ENCODE peak calls at places on chromosome 4, in six cellular contexts. F, D, C, S, E and T are unnamed samples.

GRCh38 chr4:8403173-8403753 is 37.3 kb downstream of the ACOX3 start:
- DNase-seq in D (peak), C (peak), S (no peak), F (peak), E (peak), T (no peak)

GRCh38 chr4:16791460-16791859 is 107.0 kb downstream of the LDB2 start:
- DNase-seq in E (no peak), C (no peak), F (peak), S (no peak), D (no peak), T (no peak)

GRCh38 chr4:5710962-5711478 is at the start of gene EVC:
- DNase-seq in S (no peak), F (peak), D (no peak), C (peak), E (peak), T (no peak)

GRCh38 chr4:48196758-48197504 is 62.9 kb upstream of the TXK start:
- DNase-seq in C (no peak), S (peak), E (no peak), D (no peak), F (no peak), T (no peak)

GRCh38 chr4:175671491-175671934 is 140.6 kb downstream of the GPM6A start:
- DNase-seq in D (no peak), F (peak), C (no peak), E (no peak), S (no peak), T (no peak)

GRCh38 chr4:92172203-92172602 is 131.6 kb upstream of the GRID2 start:
- DNase-seq in E (no peak), D (no peak), S (no peak), F (no peak), C (no peak), T (no peak)

GRCh38 chr4:99047710-99048109 is 40.9 kb downstream of the ADH5 start:
- DNase-seq in F (no peak), S (no peak), D (no peak), C (no peak), E (no peak), T (no peak)

GRCh38 chr4:20219526-20219925 is 32.2 kb upstream of the SLIT2 start:
- DNase-seq in F (no peak), D (no peak), S (no peak), C (no peak), E (no peak), T (no peak)

GRCh38 chr4:42271096-42271495 is 118.6 kb upstream of the BEND4 start:
- DNase-seq in S (no peak), E (no peak), F (no peak), C (no peak), D (no peak), T (no peak)

GRCh38 chr4:185054876-185055275 is 36.6 kb downstream of the HELT start:
- DNase-seq in E (no peak), C (no peak), D (no peak), S (no peak), F (no peak), T (no peak)

DNA sequence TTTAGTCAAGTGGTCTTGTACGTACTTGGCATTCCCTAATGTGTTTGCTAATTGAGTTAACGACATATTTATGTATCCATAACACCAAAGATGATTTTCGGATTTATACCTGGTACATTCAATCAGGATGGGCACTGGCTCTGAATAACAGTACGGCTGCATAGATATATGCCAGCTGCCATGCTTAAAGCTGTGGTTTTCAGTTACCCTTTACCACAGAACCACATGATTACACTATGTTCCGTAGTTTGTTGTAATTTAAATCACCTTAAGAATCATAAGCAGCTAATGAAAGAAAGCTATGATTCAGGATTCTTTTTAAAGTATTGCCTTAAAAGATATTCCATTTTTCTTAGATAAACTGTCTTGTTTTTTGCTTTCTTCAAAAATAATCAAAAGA is 53.6 kb downstream of the FIP1L1 start:
- DNase-seq in E (no peak), C (no peak), D (no peak), S (no peak), F (no peak), T (no peak)
- TF ChIP-seq SIN3A in E (no peak), C (no peak), D (no peak), S (no peak), F (no peak), T (no peak)

DNA sequence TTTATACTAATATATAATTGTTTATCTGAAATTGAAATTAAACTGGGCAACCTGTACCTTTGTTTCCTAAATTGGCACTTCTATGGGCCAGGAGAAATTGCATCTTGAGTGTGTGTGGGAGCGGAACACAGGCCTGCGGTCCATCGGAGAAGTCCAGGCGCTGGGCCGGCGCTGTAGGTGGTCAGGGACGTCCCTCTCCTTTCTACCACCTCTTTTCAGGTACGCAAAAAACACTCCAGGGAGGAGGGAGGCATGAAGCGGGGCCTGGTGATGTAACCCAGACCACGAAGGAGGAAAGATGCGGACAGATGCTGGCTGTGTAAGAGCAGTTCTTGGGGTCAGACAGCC is 691 bp downstream of the MGAT4D start:
- DNase-seq in C (no peak), E (no peak), F (no peak), S (no peak), D (no peak), T (no peak)
- H3K4me3 ChIP-seq in C (no peak), E (no peak), F (no peak), S (no peak), D (no peak), T (peak)

DNA sequence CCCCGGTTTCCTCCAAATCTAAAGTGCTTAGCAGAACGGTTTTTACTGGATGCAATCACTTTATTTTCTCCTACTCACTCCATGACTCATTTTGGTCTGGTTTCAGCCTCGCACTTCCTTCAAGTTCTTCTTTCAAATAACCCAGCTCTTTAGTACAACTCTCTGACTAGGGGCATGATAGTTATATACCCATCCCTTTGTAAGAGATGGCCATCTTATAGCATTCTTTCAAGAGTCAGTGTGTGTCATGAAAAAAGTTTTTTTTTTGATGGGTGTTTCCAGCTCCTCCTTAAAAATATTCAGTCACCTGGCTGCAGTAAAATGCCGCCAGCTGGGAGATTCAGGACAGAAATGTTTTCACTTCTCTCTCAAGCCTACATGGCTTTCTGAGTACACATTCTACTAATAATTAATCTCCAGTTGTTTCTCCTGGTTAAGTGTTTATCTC is 139.4 kb downstream of the GASK1B start:
- DNase-seq in F (no peak), D (no peak), S (no peak), C (no peak), E (peak), T (no peak)
- TF ChIP-seq SIN3A in F (no peak), D (no peak), S (no peak), C (no peak), E (no peak), T (no peak)

DNA sequence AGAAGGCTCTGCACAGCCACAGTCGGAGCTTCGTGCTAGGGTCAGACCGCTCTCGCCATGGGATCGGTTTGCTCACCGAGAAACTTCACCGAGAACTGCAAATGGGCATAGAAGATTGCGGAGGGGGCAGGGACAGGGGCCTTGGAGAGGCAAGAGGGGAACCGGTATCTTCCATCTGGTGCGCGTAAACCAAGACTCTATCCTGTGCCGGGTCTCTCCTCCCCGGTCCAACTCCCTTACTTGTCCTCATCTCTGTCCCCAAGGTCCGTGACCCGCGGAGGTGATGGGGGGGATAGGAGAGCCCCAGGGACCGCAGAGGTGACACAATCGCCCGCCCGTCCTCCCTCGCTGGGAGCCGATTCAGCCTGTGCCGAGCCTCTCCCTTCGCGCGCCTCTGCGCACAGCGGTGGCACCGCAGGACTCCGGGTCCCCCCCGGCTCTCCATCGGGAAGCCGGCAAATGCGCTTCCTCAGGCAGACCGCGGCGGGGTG is 960 bp downstream of the SCD5 start:
- DNase-seq in D (no peak), E (no peak), S (no peak), F (peak), C (no peak), T (no peak)
- H3K4me3 ChIP-seq in D (peak), E (no peak), S (peak), F (peak), C (no peak), T (peak)

DNA sequence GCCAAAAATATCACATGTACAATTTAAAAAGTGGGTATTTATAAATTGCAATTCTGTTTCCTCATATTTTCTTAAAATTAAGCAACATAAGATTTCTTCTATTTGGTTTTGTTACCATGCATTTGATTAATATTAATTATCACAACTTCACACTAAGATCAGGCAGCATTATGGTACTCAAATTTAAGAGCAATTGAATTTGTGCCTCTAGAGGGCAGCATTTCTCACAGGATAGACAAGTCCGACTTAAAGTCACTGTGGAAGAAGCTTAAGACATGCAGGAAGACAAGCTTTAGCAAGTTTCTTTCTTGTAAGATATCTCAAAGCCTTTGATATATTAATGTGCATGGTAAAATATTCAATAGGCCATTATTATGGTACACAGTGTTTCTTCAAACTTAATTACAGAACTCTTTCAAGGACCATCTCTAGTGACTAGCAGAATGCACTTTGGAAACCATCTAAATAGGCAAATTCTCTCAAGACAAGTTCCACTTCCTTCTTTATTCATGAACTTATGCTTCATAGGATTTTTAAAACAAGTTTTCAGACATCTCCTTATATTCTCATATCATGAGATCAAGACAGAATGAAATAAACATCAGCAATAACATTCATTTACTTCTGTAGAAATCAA is 35.0 kb downstream of the FBXW7 start:
- DNase-seq in S (peak), C (peak), F (peak), E (peak), D (peak), T (peak)
- TF ChIP-seq SIN3A in S (no peak), C (no peak), F (no peak), E (no peak), D (no peak), T (no peak)

GRCh38 chr4:55125087-55125721 is at the start of gene KDR:
- DNase-seq in C (peak), F (peak), S (no peak), E (no peak), D (no peak), T (no peak)
- H3K4me3 ChIP-seq in C (no peak), F (peak), S (no peak), E (no peak), D (no peak), T (peak)

DNA sequence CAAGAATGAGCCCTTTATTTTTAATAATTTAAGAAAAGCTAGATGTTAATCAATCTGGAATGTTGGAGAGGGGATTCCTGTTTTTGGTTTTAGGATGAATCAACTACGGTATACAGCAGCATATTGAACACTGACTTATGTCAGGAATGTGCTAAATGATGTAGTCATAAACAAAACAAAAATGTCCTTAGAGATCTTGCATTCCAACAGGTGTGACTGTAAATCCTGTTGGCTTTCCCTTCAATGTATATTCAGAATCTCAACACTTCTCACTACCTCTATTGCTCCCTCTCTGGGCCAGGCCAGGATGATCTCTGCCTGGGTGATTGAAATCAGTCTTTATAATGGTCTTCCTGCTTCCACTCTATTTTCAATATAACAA is 37.8 kb upstream of the BDH2 start:
- DNase-seq in C (no peak), D (no peak), F (no peak), S (no peak), E (no peak), T (no peak)
- TF ChIP-seq SIN3A in C (no peak), D (no peak), F (no peak), S (no peak), E (no peak), T (no peak)

GRCh38 chr4:85793256-85793655 is 318.3 kb downstream of the ARHGAP24 start:
- DNase-seq in C (no peak), S (no peak), F (no peak), D (no peak), E (no peak), T (no peak)

GRCh38 chr4:85787133-85787532 is 312.2 kb downstream of the ARHGAP24 start:
- DNase-seq in F (no peak), E (no peak), S (no peak), C (no peak), D (no peak), T (no peak)

GRCh38 chr4:85798011-85798770 is 323.2 kb downstream of the ARHGAP24 start:
- DNase-seq in D (no peak), E (no peak), S (no peak), F (no peak), C (no peak), T (no peak)

GRCh38 chr4:85790582-85790981 is 315.6 kb downstream of the ARHGAP24 start:
- DNase-seq in D (no peak), F (no peak), C (no peak), E (no peak), S (no peak), T (no peak)

DNA sequence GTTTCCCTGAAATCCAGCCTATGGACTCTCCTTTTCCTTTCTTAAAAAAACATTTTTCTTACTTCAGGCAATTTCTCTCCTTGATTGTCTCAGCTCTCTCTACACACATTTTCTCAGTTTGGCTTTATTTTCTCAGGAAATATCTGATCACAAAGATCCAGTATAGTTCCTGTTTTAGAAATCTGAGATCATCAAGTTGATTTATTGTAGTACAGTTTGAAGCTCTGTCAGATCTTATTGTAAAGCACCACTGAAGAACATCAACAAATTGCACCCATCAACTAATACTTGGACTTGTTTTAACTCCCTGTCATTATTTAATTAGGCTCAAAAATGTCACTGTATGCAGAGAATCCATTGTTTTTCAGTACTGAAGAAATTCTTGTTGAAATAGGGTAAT is 317.6 kb downstream of the ARHGAP24 start:
- DNase-seq in C (no peak), S (no peak), F (no peak), E (no peak), D (no peak), T (no peak)
- H3K4me3 ChIP-seq in C (no peak), S (no peak), F (no peak), E (no peak), D (no peak), T (no peak)

GRCh38 chr4:24913099-24913445 is 230 bp upstream of the CCDC149 start:
- DNase-seq in C (no peak), S (no peak), E (no peak), F (no peak), D (no peak), T (no peak)

GRCh38 chr4:24910504-24910903 is 2.3 kb downstream of the CCDC149 start:
- DNase-seq in E (no peak), C (no peak), F (no peak), S (no peak), D (no peak), T (no peak)

GRCh38 chr4:24915121-24915922 is 2.5 kb upstream of the CCDC149 start:
- DNase-seq in E (peak), D (no peak), C (peak), S (no peak), F (no peak), T (no peak)

GRCh38 chr4:24914460-24914859 is 1.6 kb upstream of the CCDC149 start:
- DNase-seq in S (no peak), F (no peak), C (no peak), E (no peak), D (no peak), T (no peak)

DNA sequence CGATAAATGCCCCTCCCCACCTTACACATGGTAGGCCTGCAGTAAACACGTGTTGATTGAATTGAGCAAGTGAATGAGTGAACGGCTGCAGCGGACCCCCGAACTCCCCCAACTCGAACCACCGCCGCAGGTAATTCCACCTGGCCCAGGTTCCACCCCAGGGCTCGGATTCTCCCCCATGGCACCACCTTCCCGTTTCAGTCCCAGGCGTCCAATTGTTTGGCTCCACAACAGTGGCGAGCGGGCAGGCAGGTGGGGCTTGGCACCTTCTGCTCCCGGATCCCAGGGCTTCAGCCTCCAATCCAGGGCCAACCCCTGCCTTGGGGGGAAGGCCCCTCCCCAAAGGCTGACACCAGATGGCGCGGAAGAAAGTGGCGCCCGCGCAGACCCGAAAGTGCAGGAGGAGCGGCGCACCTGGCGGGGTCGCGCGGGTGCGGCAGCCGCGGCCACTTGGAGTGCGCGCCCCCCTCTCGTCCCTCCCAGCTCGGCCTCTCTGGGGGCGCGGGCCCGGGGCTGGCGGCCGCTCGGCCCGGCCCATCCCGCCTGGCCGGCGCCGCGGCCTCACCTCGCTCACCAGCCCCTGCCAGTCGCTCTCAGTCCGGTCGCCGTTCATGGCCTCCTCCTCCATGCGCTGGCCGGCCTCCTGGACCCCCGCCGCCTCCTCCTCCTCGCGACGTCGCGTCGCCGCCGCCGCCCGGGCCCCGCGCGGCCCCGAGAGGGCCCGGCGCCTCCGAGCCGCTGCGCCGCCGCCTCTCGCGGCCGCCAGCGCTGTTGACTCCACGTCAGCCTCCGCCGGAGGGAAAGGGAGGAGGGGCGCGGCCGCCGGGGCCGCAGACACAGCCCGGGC is at the start of gene CCDC149:
- DNase-seq in E (peak), C (peak), D (peak), S (no peak), F (peak), T (no peak)
- TF ChIP-seq SIN3A in E (no peak), C (no peak), D (no peak), S (no peak), F (no peak), T (peak)